ENCODE peak calls at places on chromosomes 2 and 18, in five cellular contexts. F is H1, T is H9, I is mesenchymal stem cell, P is trophoblast cell. U is an unnamed sample.

GRCh38 chr2:231907765-231908164 is 18.4 kb downstream of the NPPC start:
- DNase-seq in T (no peak), P (no peak), I (no peak), F (no peak), U (no peak)

GRCh38 chr2:222561817-222562424 is 94.0 kb downstream of the FARSB start:
- DNase-seq in I (peak; percentile 66), P (peak; percentile 80), F (peak; percentile 70), T (peak; percentile 65), U (peak; percentile 78)

GRCh38 chr2:228094377-228094921 is 87.0 kb downstream of the SPHKAP start:
- DNase-seq in I (no peak), F (no peak), P (peak; percentile 17), T (no peak), U (no peak)

GRCh38 chr18:49519041-49519971 is 32.3 kb upstream of the C18orf32 start:
- DNase-seq in I (no peak), P (peak; percentile 43), T (no peak), F (no peak), U (no peak)

GRCh38 chr2:154484338-154485099 is 214.0 kb upstream of the KCNJ3 start:
- DNase-seq in P (no peak), F (no peak), I (no peak), T (no peak), U (no peak)

GRCh38 chr2:74736589-74736988 is 82.5 kb downstream of the SEMA4F start:
- DNase-seq in T (no peak), I (no peak), F (no peak), P (no peak), U (no peak)

GRCh38 chr2:152811916-152812315 is 93.5 kb downstream of the ARL6IP6 start:
- DNase-seq in I (no peak), T (no peak), F (no peak), P (no peak), U (no peak)

GRCh38 chr2:66579494-66579893 is 144.6 kb downstream of the MEIS1 start:
- DNase-seq in T (no peak), I (no peak), P (no peak), F (no peak), U (no peak)

GRCh38 chr2:176158306-176158643 is 1.2 kb downstream of the HOXD3 start:
- DNase-seq in I (no peak), F (no peak), T (no peak), P (no peak), U (no peak)

GRCh38 chr2:233267516-233268245 is 16.2 kb downstream of the ATG16L1 start:
- DNase-seq in F (no peak), I (no peak), P (no peak), T (no peak), U (no peak)

GRCh38 chr2:122808286-122808969 is 1053.0 kb downstream of the TSN start:
- DNase-seq in P (no peak), I (no peak), T (no peak), F (no peak), U (no peak)

GRCh38 chr18:49521251-49521650 is 34.2 kb upstream of the C18orf32 start:
- DNase-seq in I (no peak), F (no peak), T (peak; percentile 36), P (no peak), U (no peak)

GRCh38 chr2:215914067-215914776 is 99.1 kb downstream of the MREG start:
- DNase-seq in F (no peak), P (no peak), I (no peak), T (no peak), U (no peak)

GRCh38 chr2:375947-376307 is 88.0 kb upstream of the ALKAL2 start:
- DNase-seq in F (no peak), I (no peak), T (no peak), P (no peak), U (no peak)

GRCh38 chr18:55489742-55490055 is 98.3 kb downstream of the TCF4 start:
- DNase-seq in I (no peak), F (no peak), T (no peak), P (no peak), U (no peak)

GRCh38 chr2:162043132-162043531 is 30.9 kb downstream of the DPP4 start:
- DNase-seq in I (no peak), P (no peak), F (no peak), T (no peak), U (no peak)

GRCh38 chr2:31190188-31190587 is 27.1 kb downstream of the CAPN14 start:
- DNase-seq in T (no peak), P (no peak), F (no peak), I (no peak), U (no peak)

GRCh38 chr2:181300600-181301291 is 156.4 kb upstream of the ITGA4 start:
- DNase-seq in F (no peak), T (no peak), P (no peak), I (no peak), U (no peak)

GRCh38 chr18:79927597-79928562 is 23.6 kb downstream of the SLC66A2 start:
- DNase-seq in T (peak; percentile 24), F (peak; percentile 41), I (no peak), P (no peak), U (no peak)

GRCh38 chr2:215002500-215002899 is 135.9 kb downstream of the ABCA12 start:
- DNase-seq in I (peak; percentile 42), P (peak; percentile 45), T (no peak), F (no peak), U (peak; percentile 27)

GRCh38 chr2:207194028-207194427 is 28.3 kb upstream of the KLF7 start:
- DNase-seq in F (no peak), I (no peak), T (no peak), P (no peak), U (no peak)

GRCh38 chr2:3727397-3728045 is 24.1 kb downstream of the DCDC2C start:
- DNase-seq in T (no peak), P (no peak), I (no peak), F (no peak), U (peak; percentile 6)

GRCh38 chr2:118988706-118989105 is 46.7 kb downstream of the MARCO start:
- DNase-seq in F (peak; percentile 28), I (no peak), P (no peak), T (no peak), U (no peak)

GRCh38 chr2:174939046-174939445 is 66.1 kb downstream of the CHN1 start:
- DNase-seq in T (no peak), F (no peak), I (peak; percentile 64), P (no peak), U (no peak)

GRCh38 chr18:22701326-22701725 is 231.8 kb upstream of the RBBP8 start:
- DNase-seq in I (no peak), F (no peak), P (peak; percentile 89), T (no peak), U (no peak)

GRCh38 chr2:231454361-231454791 is 9.9 kb downstream of the NCL start:
- DNase-seq in F (no peak), I (no peak), P (no peak), T (no peak), U (no peak)

GRCh38 chr2:196459539-196459938 is 180.0 kb upstream of the CCDC150 start:
- DNase-seq in T (no peak), F (no peak), I (peak; percentile 70), P (no peak), U (no peak)

GRCh38 chr18:3177902-3178687 is 41.7 kb downstream of the MYOM1 start:
- DNase-seq in I (no peak), P (peak; percentile 60), T (no peak), F (no peak), U (no peak)

GRCh38 chr18:76260941-76261472 is 234.0 kb downstream of the ZNF516 start:
- DNase-seq in F (no peak), T (no peak), P (no peak), I (no peak), U (no peak)

GRCh38 chr2:236052206-236052605 is 116.0 kb downstream of the GBX2 start:
- DNase-seq in T (no peak), F (no peak), P (no peak), I (no peak), U (no peak)

GRCh38 chr2:236051803-236052202 is 116.4 kb downstream of the GBX2 start:
- DNase-seq in P (no peak), I (no peak), T (no peak), F (no peak), U (no peak)

GRCh38 chr2:236051351-236051750 is 116.8 kb downstream of the GBX2 start:
- DNase-seq in T (no peak), I (no peak), P (no peak), F (peak; percentile 58), U (no peak)

GRCh38 chr2:236047886-236048540 is 120.2 kb downstream of the GBX2 start:
- DNase-seq in I (no peak), T (no peak), P (no peak), F (no peak), U (no peak)

GRCh38 chr2:236049981-236050380 is 118.2 kb downstream of the GBX2 start:
- DNase-seq in P (peak; percentile 47), I (no peak), F (no peak), T (no peak), U (no peak)
- H2BK12ac ChIP-seq in P (no peak overlapping the region), I (no peak overlapping the region), F (no peak overlapping the region), T (no peak overlapping the region), U (no peak overlapping the region)

GRCh38 chr18:78196280-78196679 is 783.3 kb upstream of the SALL3 start:
- DNase-seq in F (no peak), T (no peak), P (no peak), I (no peak), U (no peak)

DNA sequence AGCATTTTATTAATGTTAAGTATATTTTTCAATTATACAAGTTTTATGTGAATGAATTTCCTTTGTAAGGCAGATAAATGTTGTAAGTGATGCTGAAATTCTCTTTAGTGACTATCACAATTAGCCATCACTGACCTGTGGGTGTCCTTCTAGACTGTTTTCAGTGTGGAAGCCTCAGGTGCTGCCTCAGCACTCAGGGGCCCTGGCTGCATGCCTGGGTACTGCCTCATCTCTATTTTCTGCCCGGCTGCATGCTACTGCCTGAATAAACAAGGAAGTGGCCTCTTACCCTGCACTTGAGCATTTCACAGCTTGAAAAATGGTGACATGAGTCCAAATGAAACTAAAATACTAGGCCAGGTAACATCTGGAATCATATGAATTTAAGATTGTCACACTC is 787.6 kb upstream of the SALL3 start:
- DNase-seq in T (peak; percentile 62), I (no peak), P (no peak), F (no peak), U (no peak)
- H2AFZ ChIP-seq in T (no peak overlapping the region), I (no peak overlapping the region), P (no peak overlapping the region), F (no peak overlapping the region), U (no peak overlapping the region)

GRCh38 chr2:43931293-43931692 is 64.5 kb downstream of the LRPPRC start:
- DNase-seq in T (no peak), F (no peak), P (no peak), I (no peak), U (no peak)

GRCh38 chr2:43925431-43925830 is 70.4 kb downstream of the LRPPRC start:
- DNase-seq in P (peak; percentile 25), F (no peak), T (no peak), I (no peak), U (no peak)

GRCh38 chr2:43924463-43924862 is 71.3 kb downstream of the LRPPRC start:
- DNase-seq in P (no peak), I (no peak), F (no peak), T (no peak), U (no peak)

GRCh38 chr2:43927442-43927841 is 68.3 kb downstream of the LRPPRC start:
- DNase-seq in P (no peak), F (no peak), T (no peak), I (no peak), U (no peak)
- H2BK12ac ChIP-seq in P (no peak overlapping the region), F (no peak overlapping the region), T (no peak overlapping the region), I (no peak overlapping the region), U (no peak overlapping the region)

DNA sequence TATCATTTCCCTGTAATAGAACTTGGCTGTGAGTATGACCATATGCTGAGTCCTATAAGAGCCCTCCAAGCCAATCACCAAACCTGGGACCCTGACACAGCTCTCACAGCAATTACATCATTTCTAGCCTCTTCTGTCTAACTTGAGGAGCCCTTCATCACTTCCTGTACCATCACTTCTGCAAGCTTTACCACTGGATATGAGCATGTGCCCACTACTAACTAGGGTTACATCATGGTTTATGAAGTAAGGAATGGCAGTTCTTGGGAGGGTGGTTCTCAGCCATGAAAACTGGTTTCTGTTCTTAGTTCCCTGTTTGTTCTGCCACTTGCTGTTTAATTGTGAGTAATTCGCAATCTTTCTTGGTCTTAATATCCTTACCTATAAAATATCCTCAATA is 31.0 kb upstream of the EPB41L3 start:
- DNase-seq in P (peak; percentile 14), F (no peak), I (no peak), T (no peak), U (no peak)
- H2AFZ ChIP-seq in P (no peak overlapping the region), F (peak overlapping the region; percentile 17), I (no peak overlapping the region), T (no peak overlapping the region), U (no peak overlapping the region)